ENCODE peak calls at places on chromosome 4, in four cellular contexts. One of them, this sample, is unnamed.

GRCh38 chr4:7734651-7735260 is 204.9 kb downstream of the AFAP1 start:
- DNase-seq in transverse colon: no peak
- DNase-seq in OCI-LY7: no peak
- DNase-seq in mucosa of descending colon: no peak
- DNase-seq in this sample: no peak

GRCh38 chr4:13983189-13983790 is 355.8 kb upstream of the BOD1L1 start:
- DNase-seq in transverse colon: no peak
- DNase-seq in OCI-LY7: no peak
- DNase-seq in mucosa of descending colon: no peak
- DNase-seq in this sample: no peak

GRCh38 chr4:183264614-183265013 is 55.5 kb downstream of the CLDN22 start:
- DNase-seq in transverse colon: no peak
- DNase-seq in OCI-LY7: no peak
- DNase-seq in mucosa of descending colon: no peak
- DNase-seq in this sample: no peak

GRCh38 chr4:54930226-54930625 is 195.2 kb downstream of the KDR start:
- DNase-seq in transverse colon: no peak
- DNase-seq in OCI-LY7: no peak
- DNase-seq in mucosa of descending colon: no peak
- DNase-seq in this sample: no peak

GRCh38 chr4:21795091-21795490 is 153.5 kb downstream of the KCNIP4 start:
- DNase-seq in transverse colon: no peak
- DNase-seq in OCI-LY7: no peak
- DNase-seq in mucosa of descending colon: no peak
- DNase-seq in this sample: no peak

GRCh38 chr4:3494501-3494900 is 31.4 kb downstream of the DOK7 start:
- DNase-seq in transverse colon: no peak
- DNase-seq in OCI-LY7: no peak
- DNase-seq in mucosa of descending colon: no peak
- DNase-seq in this sample: no peak

GRCh38 chr4:176256921-176257320 is 12.1 kb downstream of the ASB5 start:
- DNase-seq in transverse colon: no peak
- DNase-seq in OCI-LY7: no peak
- DNase-seq in mucosa of descending colon: no peak
- DNase-seq in this sample: no peak

GRCh38 chr4:157572291-157572690 is 351.8 kb downstream of the GRIA2 start:
- DNase-seq in transverse colon: no peak
- DNase-seq in OCI-LY7: no peak
- DNase-seq in mucosa of descending colon: no peak
- DNase-seq in this sample: no peak

GRCh38 chr4:113482325-113482724 is 279.2 kb downstream of the CAMK2D start:
- DNase-seq in transverse colon: no peak
- DNase-seq in OCI-LY7: no peak
- DNase-seq in mucosa of descending colon: no peak
- DNase-seq in this sample: no peak

GRCh38 chr4:71472946-71473345 is 134.1 kb downstream of the SLC4A4 start:
- DNase-seq in transverse colon: no peak
- DNase-seq in OCI-LY7: no peak
- DNase-seq in mucosa of descending colon: no peak
- DNase-seq in this sample: no peak

GRCh38 chr4:40848981-40849380 is 99.2 kb downstream of the NSUN7 start:
- DNase-seq in transverse colon: no peak
- DNase-seq in OCI-LY7: no peak
- DNase-seq in mucosa of descending colon: no peak
- DNase-seq in this sample: no peak

GRCh38 chr4:143313996-143314395 is 22.7 kb upstream of the GAB1 start:
- DNase-seq in transverse colon: no peak
- DNase-seq in OCI-LY7: no peak
- DNase-seq in mucosa of descending colon: no peak
- DNase-seq in this sample: no peak

GRCh38 chr4:14812101-14812500 is 190.2 kb upstream of the CPEB2 start:
- DNase-seq in transverse colon: no peak
- DNase-seq in OCI-LY7: no peak
- DNase-seq in mucosa of descending colon: no peak
- DNase-seq in this sample: no peak

GRCh38 chr4:8355306-8355705 is 85.2 kb downstream of the ACOX3 start:
- DNase-seq in transverse colon: no peak
- DNase-seq in OCI-LY7: no peak
- DNase-seq in mucosa of descending colon: no peak
- DNase-seq in this sample: no peak

GRCh38 chr4:82737354-82737753 is 61.2 kb downstream of the SCD5 start:
- DNase-seq in transverse colon: no peak
- DNase-seq in OCI-LY7: no peak
- DNase-seq in mucosa of descending colon: no peak
- DNase-seq in this sample: no peak

GRCh38 chr4:83582289-83582756 is 46.4 kb downstream of the GPAT3 start:
- DNase-seq in transverse colon: peak; percentile 83
- DNase-seq in OCI-LY7: peak; percentile 58
- DNase-seq in mucosa of descending colon: peak; percentile 82
- DNase-seq in this sample: peak; percentile 44

GRCh38 chr4:29142708-29143107 is 1577.5 kb upstream of the PCDH7 start:
- DNase-seq in transverse colon: no peak
- DNase-seq in OCI-LY7: no peak
- DNase-seq in mucosa of descending colon: no peak
- DNase-seq in this sample: no peak

GRCh38 chr4:89296871-89297270 is 10.7 kb downstream of the GPRIN3 start:
- DNase-seq in transverse colon: no peak
- DNase-seq in OCI-LY7: no peak
- DNase-seq in mucosa of descending colon: no peak
- DNase-seq in this sample: no peak

GRCh38 chr4:64341711-64342110 is 67.5 kb downstream of the TECRL start:
- DNase-seq in transverse colon: no peak
- DNase-seq in OCI-LY7: no peak
- DNase-seq in mucosa of descending colon: no peak
- DNase-seq in this sample: no peak

GRCh38 chr4:173014113-173014558 is 154.5 kb upstream of the GALNT7 start:
- DNase-seq in transverse colon: no peak
- DNase-seq in OCI-LY7: peak; percentile 24
- DNase-seq in mucosa of descending colon: no peak
- DNase-seq in this sample: no peak

GRCh38 chr4:6987566-6987920 is 55.6 kb upstream of the TADA2B start:
- DNase-seq in transverse colon: no peak
- DNase-seq in OCI-LY7: peak; percentile 26
- DNase-seq in mucosa of descending colon: no peak
- DNase-seq in this sample: no peak

GRCh38 chr4:104490096-104490769 is 4.5 kb downstream of the CXXC4 start:
- DNase-seq in transverse colon: peak; percentile 42
- DNase-seq in OCI-LY7: no peak
- DNase-seq in mucosa of descending colon: peak; percentile 44
- DNase-seq in this sample: peak; percentile 83

GRCh38 chr4:48967626-48968025 is 18.4 kb upstream of the CWH43 start:
- DNase-seq in transverse colon: no peak
- DNase-seq in OCI-LY7: no peak
- DNase-seq in mucosa of descending colon: no peak
- DNase-seq in this sample: no peak

GRCh38 chr4:13484749-13485345 is 707 bp upstream of the RAB28 start:
- DNase-seq in transverse colon: peak; percentile 11
- DNase-seq in OCI-LY7: peak; percentile 49
- DNase-seq in mucosa of descending colon: no peak
- DNase-seq in this sample: peak; percentile 58

GRCh38 chr4:143389543-143390195 is 53.0 kb downstream of the GAB1 start:
- DNase-seq in transverse colon: no peak
- DNase-seq in OCI-LY7: no peak
- DNase-seq in mucosa of descending colon: no peak
- DNase-seq in this sample: no peak

GRCh38 chr4:114606240-114606639 is 7.6 kb downstream of the UGT8 start:
- DNase-seq in transverse colon: no peak
- DNase-seq in OCI-LY7: no peak
- DNase-seq in mucosa of descending colon: no peak
- DNase-seq in this sample: no peak

GRCh38 chr4:7286798-7287197 is 94.5 kb downstream of the SORCS2 start:
- DNase-seq in transverse colon: no peak
- DNase-seq in OCI-LY7: no peak
- DNase-seq in mucosa of descending colon: no peak
- DNase-seq in this sample: no peak

GRCh38 chr4:55175779-55176231 is 50.4 kb upstream of the KDR start:
- DNase-seq in transverse colon: no peak
- DNase-seq in OCI-LY7: no peak
- DNase-seq in mucosa of descending colon: no peak
- DNase-seq in this sample: no peak

GRCh38 chr4:11724731-11725130 is 296.0 kb upstream of the HS3ST1 start:
- DNase-seq in transverse colon: no peak
- DNase-seq in OCI-LY7: no peak
- DNase-seq in mucosa of descending colon: no peak
- DNase-seq in this sample: no peak

GRCh38 chr4:97106161-97106560 is 1037.1 kb downstream of the STPG2 start:
- DNase-seq in transverse colon: no peak
- DNase-seq in OCI-LY7: no peak
- DNase-seq in mucosa of descending colon: no peak
- DNase-seq in this sample: no peak

GRCh38 chr4:185933078-185933581 is 121.1 kb upstream of the SORBS2 start:
- DNase-seq in transverse colon: no peak
- DNase-seq in OCI-LY7: no peak
- DNase-seq in mucosa of descending colon: no peak
- DNase-seq in this sample: no peak

GRCh38 chr4:74522251-74522991 is 77.5 kb downstream of the AREG start:
- DNase-seq in transverse colon: no peak
- DNase-seq in OCI-LY7: no peak
- DNase-seq in mucosa of descending colon: no peak
- DNase-seq in this sample: no peak
- TF ChIP-seq CTCF in transverse colon: no peak
- TF ChIP-seq CTCF in OCI-LY7: no peak
- TF ChIP-seq CTCF in mucosa of descending colon: no peak
- TF ChIP-seq CTCF in this sample: no peak

GRCh38 chr4:139889194-139889762 is 223.7 kb downstream of the MGST2 start:
- DNase-seq in transverse colon: no peak
- DNase-seq in OCI-LY7: no peak
- DNase-seq in mucosa of descending colon: no peak
- DNase-seq in this sample: no peak

GRCh38 chr4:139887378-139887801 is 221.8 kb downstream of the MGST2 start:
- DNase-seq in transverse colon: no peak
- DNase-seq in OCI-LY7: no peak
- DNase-seq in mucosa of descending colon: no peak
- DNase-seq in this sample: no peak

GRCh38 chr4:139886798-139887197 is 221.2 kb downstream of the MGST2 start:
- DNase-seq in transverse colon: no peak
- DNase-seq in OCI-LY7: no peak
- DNase-seq in mucosa of descending colon: no peak
- DNase-seq in this sample: no peak

GRCh38 chr4:139889901-139890300 is 224.3 kb downstream of the MGST2 start:
- DNase-seq in transverse colon: no peak
- DNase-seq in OCI-LY7: no peak
- DNase-seq in mucosa of descending colon: no peak
- DNase-seq in this sample: no peak

DNA sequence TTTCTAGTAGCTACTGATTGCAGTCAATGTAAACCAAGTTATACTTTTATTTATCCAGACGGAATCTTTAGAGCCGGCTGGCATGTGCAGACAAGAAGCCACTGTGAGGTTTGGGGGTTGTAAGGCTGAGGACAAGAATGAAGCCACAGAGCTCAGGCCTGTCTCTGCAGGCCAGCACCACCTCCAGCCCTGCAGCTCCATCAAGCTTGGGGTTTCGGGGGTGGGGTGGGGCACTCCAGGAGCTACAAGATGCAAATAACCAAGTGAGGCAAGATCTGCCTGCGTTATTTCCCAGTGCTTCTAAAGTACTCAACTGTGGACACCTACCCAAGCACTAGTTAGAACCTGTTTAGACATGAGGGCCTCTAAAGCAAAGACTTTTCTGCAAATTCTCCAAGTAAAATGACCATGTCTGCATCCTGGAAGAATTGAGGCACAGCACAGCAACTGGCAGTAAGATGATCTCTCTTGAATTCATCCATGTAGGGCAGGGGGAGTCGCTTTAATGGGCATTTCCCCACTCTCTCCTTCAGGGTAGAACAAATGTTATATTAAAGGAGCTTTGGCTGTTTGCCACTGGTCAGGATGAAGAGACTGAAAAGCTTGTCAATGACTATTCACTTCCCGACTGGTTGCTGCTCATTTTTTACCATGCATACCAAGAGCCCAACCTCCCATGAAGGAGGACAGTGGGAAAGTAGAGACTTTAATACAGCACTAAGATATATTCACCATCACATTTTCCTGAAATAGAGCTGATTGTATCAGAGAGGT is 222.5 kb downstream of the MGST2 start:
- DNase-seq in transverse colon: peak; percentile 16
- DNase-seq in OCI-LY7: no peak
- DNase-seq in mucosa of descending colon: no peak
- DNase-seq in this sample: peak; percentile 43
- H3K4me3 ChIP-seq in transverse colon: no peak overlapping the region
- H3K4me3 ChIP-seq in OCI-LY7: no peak overlapping the region
- H3K4me3 ChIP-seq in mucosa of descending colon: no peak overlapping the region
- H3K4me3 ChIP-seq in this sample: no peak overlapping the region

GRCh38 chr4:110589297-110589696 is 33.6 kb downstream of the PITX2 start:
- DNase-seq in transverse colon: no peak
- DNase-seq in OCI-LY7: no peak
- DNase-seq in mucosa of descending colon: no peak
- DNase-seq in this sample: no peak
- TF ChIP-seq CTCF in transverse colon: peak; percentile 12
- TF ChIP-seq CTCF in OCI-LY7: peak; percentile 71
- TF ChIP-seq CTCF in mucosa of descending colon: no peak
- TF ChIP-seq CTCF in this sample: no peak

GRCh38 chr4:74110670-74111069 is 11.7 kb upstream of the CXCL2 start:
- DNase-seq in transverse colon: no peak
- DNase-seq in OCI-LY7: no peak
- DNase-seq in mucosa of descending colon: no peak
- DNase-seq in this sample: no peak

GRCh38 chr4:74111576-74111975 is 12.6 kb upstream of the CXCL2 start:
- DNase-seq in transverse colon: no peak
- DNase-seq in OCI-LY7: no peak
- DNase-seq in mucosa of descending colon: no peak
- DNase-seq in this sample: no peak

GRCh38 chr4:74108457-74109115 is 9.6 kb upstream of the CXCL2 start:
- DNase-seq in transverse colon: no peak
- DNase-seq in OCI-LY7: no peak
- DNase-seq in mucosa of descending colon: no peak
- DNase-seq in this sample: no peak

GRCh38 chr4:74109894-74110605 is 11.1 kb upstream of the CXCL2 start:
- DNase-seq in transverse colon: no peak
- DNase-seq in OCI-LY7: no peak
- DNase-seq in mucosa of descending colon: no peak
- DNase-seq in this sample: no peak

DNA sequence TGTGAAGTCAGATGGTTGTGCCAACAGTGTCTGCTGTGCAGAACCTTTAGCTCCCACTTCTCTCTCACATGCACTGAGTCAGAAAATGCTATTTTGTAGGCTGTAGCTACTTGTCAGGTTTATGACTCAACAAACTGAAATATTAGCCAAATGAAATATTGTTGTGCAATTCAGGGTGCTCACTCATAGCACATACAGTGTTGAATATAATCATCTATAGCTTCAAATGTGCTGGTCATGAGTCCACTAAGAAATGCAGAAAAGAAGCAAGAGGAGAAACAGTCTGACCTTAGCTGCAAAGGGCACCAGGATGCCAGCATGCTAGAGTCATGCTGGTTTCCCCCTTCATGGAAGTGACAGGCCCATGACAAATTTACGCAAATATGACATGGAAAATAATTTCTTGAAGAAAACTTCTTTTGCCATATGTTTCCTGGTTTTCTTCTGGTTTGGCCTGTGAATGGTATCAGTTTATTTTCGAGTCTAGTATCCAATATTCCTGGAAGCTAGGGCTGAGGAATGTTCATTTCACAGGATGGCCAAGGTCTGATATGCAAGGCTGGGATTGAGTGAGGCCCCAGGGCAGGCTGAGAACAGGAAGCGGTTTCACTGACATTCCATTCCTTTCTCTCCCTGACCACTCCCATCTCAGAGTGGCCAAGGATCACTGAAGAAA is 10.3 kb upstream of the CXCL2 start:
- DNase-seq in transverse colon: peak; percentile 27
- DNase-seq in OCI-LY7: no peak
- DNase-seq in mucosa of descending colon: peak; percentile 42
- DNase-seq in this sample: no peak
- H3K4me3 ChIP-seq in transverse colon: no peak overlapping the region
- H3K4me3 ChIP-seq in OCI-LY7: no peak overlapping the region
- H3K4me3 ChIP-seq in mucosa of descending colon: no peak overlapping the region
- H3K4me3 ChIP-seq in this sample: no peak overlapping the region